ENCODE peak calls at places on chromosomes 2 and 18, in ten cellular contexts. F is Kasumi-1; L is HEK293T; M is stomach; N is hypothalamus; S is kidney glomerular epithelial cell; R is spleen; W is cardiac fibroblast; I is heart left ventricle; C is effector memory CD8-positive, alpha-beta T cell. P is an unnamed sample.

GRCh38 chr2:174085781-174086180 is 120.6 kb upstream of the SP3 start:
- DNase-seq in R (no peak), W (no peak), C (no peak), L (no peak), I (no peak), S (no peak), N (no peak), F (no peak), M (no peak), P (no peak)

GRCh38 chr2:34104601-34105000 is 505.5 kb upstream of the FAM98A start:
- DNase-seq in M (no peak), R (no peak), W (peak), S (peak), L (no peak), I (no peak), C (no peak), F (no peak), N (no peak), P (no peak)

GRCh38 chr2:20803287-20803686 is 19.6 kb downstream of the LDAH start:
- DNase-seq in W (no peak), M (no peak), I (no peak), F (no peak), C (no peak), L (no peak), R (no peak), N (no peak), S (no peak), P (no peak)

GRCh38 chr2:196105956-196106355 is 37.3 kb upstream of the DNAH7 start:
- DNase-seq in C (no peak), N (no peak), I (no peak), F (peak), S (no peak), R (no peak), W (no peak), M (no peak), L (no peak), P (no peak)

GRCh38 chr2:164439885-164440284 is 181.4 kb downstream of the GRB14 start:
- DNase-seq in N (no peak), R (no peak), F (no peak), I (no peak), L (no peak), S (no peak), C (no peak), W (no peak), M (no peak), P (no peak)

GRCh38 chr2:184654945-184655344 is 56.6 kb downstream of the ZNF804A start:
- DNase-seq in N (no peak), M (no peak), F (no peak), W (peak), R (no peak), L (no peak), S (no peak), I (no peak), C (no peak), P (no peak)

GRCh38 chr18:3411854-3412268 is 38.1 kb upstream of the TGIF1 start:
- DNase-seq in L (no peak), W (peak), C (peak), M (peak), F (no peak), N (no peak), S (no peak), I (peak), R (peak), P (no peak)

GRCh38 chr2:202965810-202966454 is 48.7 kb upstream of the NBEAL1 start:
- DNase-seq in S (no peak), C (no peak), M (no peak), R (no peak), I (no peak), L (no peak), W (peak), N (no peak), F (peak), P (peak)

GRCh38 chr2:25744055-25744454 is 70.7 kb upstream of the DTNB start:
- DNase-seq in R (no peak), C (no peak), S (no peak), N (no peak), W (no peak), I (no peak), F (no peak), M (no peak), L (no peak), P (no peak)

GRCh38 chr2:11411768-11412448 is 54.1 kb downstream of the E2F6 start:
- DNase-seq in M (peak), I (peak), S (no peak), F (peak), C (no peak), N (peak), W (peak), L (peak), R (no peak), P (peak)

GRCh38 chr18:57208056-57208455 is 61.2 kb downstream of the BOD1L2 start:
- DNase-seq in I (no peak), L (no peak), R (no peak), S (no peak), F (no peak), N (no peak), M (no peak), C (no peak), W (no peak), P (no peak)

GRCh38 chr18:25177631-25178030 is 174.3 kb downstream of the ZNF521 start:
- DNase-seq in W (no peak), L (no peak), S (no peak), N (no peak), R (no peak), I (no peak), M (no peak), F (no peak), C (no peak), P (no peak)

GRCh38 chr18:79211844-79212243 is 142.7 kb downstream of the ATP9B start:
- DNase-seq in M (no peak), R (no peak), N (no peak), F (no peak), L (no peak), C (no peak), I (no peak), S (no peak), W (peak), P (no peak)

GRCh38 chr2:47559079-47559684 is 156.2 kb downstream of the MSH2 start:
- DNase-seq in M (no peak), W (peak), R (no peak), L (no peak), S (peak), N (no peak), F (no peak), C (no peak), I (peak), P (no peak)

GRCh38 chr2:110724820-110725219 is 7.6 kb upstream of the ACOXL start:
- DNase-seq in W (no peak), R (no peak), F (no peak), S (no peak), C (no peak), L (no peak), M (no peak), N (no peak), I (no peak), P (no peak)

GRCh38 chr2:10344105-10345066 is 41.7 kb downstream of the HPCAL1 start:
- DNase-seq in I (no peak), N (peak), W (no peak), S (no peak), R (peak), F (peak), M (no peak), L (no peak), C (no peak), P (peak)

GRCh38 chr2:231128541-231128940 is 3.7 kb upstream of the HTR2B start:
- DNase-seq in N (no peak), R (no peak), I (no peak), S (no peak), L (no peak), C (no peak), M (no peak), W (no peak), F (no peak), P (no peak)

GRCh38 chr2:16948073-16948472 is 282.4 kb upstream of the CYRIA start:
- DNase-seq in N (no peak), F (no peak), C (no peak), S (no peak), L (no peak), I (no peak), R (no peak), W (no peak), M (no peak), P (peak)

GRCh38 chr2:162007447-162008040 is 66.5 kb downstream of the DPP4 start:
- DNase-seq in F (peak), I (no peak), M (no peak), W (peak), C (no peak), N (no peak), R (no peak), L (no peak), S (no peak), P (no peak)

GRCh38 chr18:79542876-79543750 is 136.5 kb upstream of the CTDP1 start:
- DNase-seq in I (peak), R (no peak), S (no peak), N (peak), M (peak), F (no peak), L (no peak), C (no peak), W (no peak), P (no peak)